ENCODE peak calls at places on chromosomes 12 and 14, in nine cellular contexts. R is pancreas, Q is fibroblast of lung, H is endodermal cell, I is IMR-90, W is hepatocyte, E is ascending aorta, S is cardiac muscle cell, F is AG04450. V is an unnamed sample.

GRCh38 chr12:85423947-85424346 is 143.9 kb downstream of the ALX1 start:
- DNase-seq in E (no peak), I (no peak), S (no peak), Q (no peak), F (no peak), R (no peak), W (no peak), H (no peak), V (peak)

GRCh38 chr12:13091831-13092230 is 11.6 kb downstream of the GSG1 start:
- DNase-seq in I (no peak), R (no peak), F (no peak), E (no peak), S (peak), H (no peak), Q (no peak), W (peak), V (no peak)

GRCh38 chr14:46322076-46322475 is 329.5 kb downstream of the RPL10L start:
- DNase-seq in H (peak), I (no peak), W (peak), F (no peak), S (no peak), R (no peak), Q (no peak), E (no peak), V (no peak)

GRCh38 chr12:69331846-69332684 is 16.1 kb upstream of the LYZ start:
- DNase-seq in F (no peak), S (no peak), E (no peak), H (peak), I (no peak), W (no peak), R (peak), Q (no peak), V (no peak)

GRCh38 chr12:132116709-132117557 is 27.2 kb downstream of the DDX51 start:
- DNase-seq in E (no peak), I (no peak), S (no peak), R (no peak), W (no peak), Q (no peak), H (peak), F (no peak), V (no peak)

GRCh38 chr12:132007041-132007440 is 57.3 kb downstream of the EP400 start:
- DNase-seq in R (no peak), Q (no peak), W (no peak), H (no peak), F (no peak), E (no peak), I (no peak), S (no peak), V (no peak)

GRCh38 chr14:30125322-30125944 is 197.8 kb upstream of the PRKD1 start:
- DNase-seq in S (no peak), I (no peak), F (no peak), R (no peak), Q (no peak), H (no peak), W (no peak), E (no peak), V (no peak)

GRCh38 chr12:96352161-96352835 is 47.9 kb downstream of the CDK17 start:
- DNase-seq in R (no peak), F (no peak), H (no peak), W (no peak), S (no peak), E (no peak), Q (no peak), I (no peak), V (no peak)

GRCh38 chr14:92660571-92660970 is 87.9 kb downstream of the LGMN start:
- DNase-seq in E (no peak), H (no peak), W (no peak), F (no peak), S (no peak), I (no peak), R (no peak), Q (no peak), V (no peak)

GRCh38 chr14:105473677-105474477 is 744 bp upstream of the CRIP2 start:
- DNase-seq in F (peak), S (peak), E (peak), I (peak), H (peak), R (peak), Q (peak), W (peak), V (no peak)

GRCh38 chr12:45969084-45969483 is 21.3 kb downstream of the SCAF11 start:
- DNase-seq in S (no peak), F (no peak), W (no peak), R (no peak), E (no peak), H (no peak), I (peak), Q (peak), V (no peak)

GRCh38 chr14:99579903-99580570 is 24.0 kb downstream of the CCDC85C start:
- DNase-seq in I (peak), H (peak), R (peak), W (peak), E (no peak), Q (no peak), S (no peak), F (no peak), V (peak)

GRCh38 chr12:132106921-132107320 is 37.2 kb downstream of the DDX51 start:
- DNase-seq in F (no peak), H (peak), R (no peak), E (no peak), W (no peak), S (no peak), Q (peak), I (peak), V (no peak)

GRCh38 chr12:8562310-8562709 is 21.6 kb upstream of the CLEC4E start:
- DNase-seq in H (peak), Q (no peak), E (no peak), W (no peak), R (no peak), I (no peak), F (no peak), S (no peak), V (no peak)

GRCh38 chr12:109864916-109865315 is 15.4 kb downstream of the GLTP start:
- DNase-seq in F (no peak), H (no peak), Q (no peak), E (no peak), R (no peak), W (no peak), I (no peak), S (no peak), V (no peak)

GRCh38 chr14:90276627-90277367 is 20.4 kb downstream of the PSMC1 start:
- DNase-seq in E (no peak), F (no peak), I (peak), H (peak), Q (no peak), W (no peak), S (peak), R (no peak), V (no peak)

DNA sequence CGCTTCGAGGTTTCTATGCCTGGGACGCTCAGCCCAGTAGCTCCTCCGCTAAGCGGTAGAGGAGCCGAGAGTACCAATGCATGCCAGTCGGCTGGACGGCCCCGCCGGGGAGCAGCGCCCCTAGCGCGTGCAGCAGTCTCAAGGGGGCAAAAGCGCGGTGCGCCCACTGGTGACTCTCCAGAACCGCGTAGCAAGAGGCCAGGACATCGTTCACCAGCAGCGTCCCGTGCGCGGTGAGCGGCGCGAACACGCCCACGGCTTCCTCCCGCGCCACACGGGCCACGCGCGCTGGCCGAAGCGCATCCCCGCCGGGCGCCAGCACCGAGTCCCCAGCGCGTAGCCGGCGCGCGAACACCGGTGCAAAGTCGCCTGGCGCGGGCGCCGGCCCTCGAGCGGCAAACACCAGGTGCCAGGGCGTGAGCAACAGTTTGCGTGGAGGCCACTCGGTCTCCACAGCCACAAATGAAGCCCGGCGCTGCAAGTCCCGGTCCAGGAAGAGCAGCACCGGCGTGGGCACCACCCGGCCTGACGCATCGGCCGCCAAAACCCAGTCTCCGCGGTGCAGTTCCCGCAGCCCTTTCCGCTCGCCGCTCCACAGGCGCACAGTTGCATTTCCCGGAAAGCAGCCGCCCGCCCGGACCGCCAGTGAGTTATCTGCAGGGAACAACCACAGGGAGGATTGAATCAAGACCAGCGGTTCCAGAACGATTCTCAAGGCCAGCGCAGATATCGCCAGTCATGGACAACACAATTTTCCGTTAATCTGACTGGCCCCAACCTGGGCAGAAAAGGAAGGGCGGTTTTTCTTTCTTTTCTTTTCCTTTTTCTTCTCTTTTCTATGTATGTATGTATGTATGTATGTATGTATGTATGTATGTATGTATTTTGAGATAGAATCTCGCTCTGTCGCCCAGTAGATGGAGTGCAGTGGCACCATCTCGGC is 4.5 kb downstream of the DHH start:
- DNase-seq in Q (peak), R (peak), I (peak), S (peak), H (peak), W (peak), E (no peak), F (no peak), V (peak)
- TF ChIP-seq CTCF in Q (peak), R (no peak), I (peak), S (peak), H (peak), W (peak), E (peak), F (peak), V (peak)

DNA sequence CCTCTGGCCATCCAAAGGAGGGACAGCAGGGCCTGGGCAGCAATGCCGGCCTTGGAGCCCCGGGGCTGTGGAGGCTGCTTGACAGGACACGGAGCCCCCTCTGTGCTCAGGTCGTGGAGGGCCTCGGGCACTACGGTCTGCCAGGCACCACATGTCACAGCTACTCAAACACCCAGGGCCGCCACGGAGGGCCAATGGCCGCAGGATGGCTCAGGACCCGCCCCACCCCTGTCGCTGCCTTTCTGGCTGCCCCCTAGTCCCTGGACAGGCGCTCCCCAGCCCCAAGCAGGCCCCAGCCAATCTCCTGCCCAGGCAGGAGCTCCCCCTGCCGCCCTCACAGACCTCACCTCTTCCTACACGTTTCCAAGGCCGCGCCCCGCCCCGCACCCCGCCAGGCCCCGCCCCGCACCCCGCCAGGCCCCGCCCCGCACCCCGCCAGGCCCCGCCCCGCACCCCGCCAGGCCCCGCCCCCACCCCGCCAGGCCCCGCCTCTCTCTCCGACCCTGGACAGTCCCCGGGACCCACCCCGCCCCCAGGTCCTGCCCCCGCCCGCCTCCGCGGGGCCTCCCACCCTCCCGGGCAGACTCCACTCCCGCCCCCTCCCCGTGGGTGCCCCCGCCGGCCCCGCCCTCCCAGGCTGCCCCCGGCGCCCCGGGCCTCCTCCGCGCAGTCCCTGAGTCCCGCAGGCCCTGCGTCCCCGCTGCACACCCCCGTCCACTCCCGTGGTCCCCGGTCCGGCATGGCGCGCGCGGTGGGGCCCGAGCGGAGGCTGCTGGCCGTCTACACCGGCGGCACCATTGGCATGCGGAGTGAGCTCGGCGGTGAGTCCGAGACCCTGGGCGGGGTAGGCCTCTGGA is at the start of gene ASPG:
- DNase-seq in H (peak), I (no peak), Q (no peak), W (peak), R (peak), F (no peak), S (peak), E (no peak), V (peak)
- H3K27ac ChIP-seq in H (no peak), I (no peak), Q (no peak), W (no peak), R (no peak), F (no peak), S (peak), E (no peak), V (no peak)

GRCh38 chr12:28459481-28459880 is 269.2 kb downstream of the CCDC91 start:
- DNase-seq in E (no peak), W (no peak), I (no peak), H (no peak), F (no peak), Q (no peak), R (no peak), S (no peak), V (no peak)

GRCh38 chr12:28457785-28458184 is 267.5 kb downstream of the CCDC91 start:
- DNase-seq in Q (no peak), R (no peak), S (no peak), H (no peak), W (no peak), I (no peak), F (no peak), E (no peak), V (no peak)

GRCh38 chr12:28460420-28461130 is 270.3 kb downstream of the CCDC91 start:
- DNase-seq in F (no peak), S (no peak), Q (no peak), W (no peak), R (no peak), H (no peak), I (no peak), E (no peak), V (no peak)

GRCh38 chr12:28463396-28463795 is 273.1 kb downstream of the CCDC91 start:
- DNase-seq in Q (no peak), S (no peak), W (no peak), F (no peak), H (no peak), E (no peak), R (no peak), I (no peak), V (no peak)
- TF ChIP-seq CTCF in Q (no peak), S (no peak), W (no peak), F (no peak), H (no peak), E (no peak), R (no peak), I (no peak), V (no peak)

GRCh38 chr12:81461163-81461562 is 298.0 kb downstream of the PPFIA2 start:
- DNase-seq in S (no peak), F (no peak), I (no peak), R (no peak), Q (no peak), E (no peak), H (no peak), W (no peak), V (no peak)
- H3K27ac ChIP-seq in S (no peak), F (no peak), I (no peak), R (no peak), Q (no peak), E (no peak), H (no peak), W (no peak), V (no peak)

GRCh38 chr12:65926119-65927004 is 102.1 kb downstream of the HMGA2 start:
- DNase-seq in R (no peak), S (no peak), E (no peak), I (no peak), H (peak), Q (no peak), W (peak), F (no peak), V (no peak)

GRCh38 chr12:65922077-65922476 is 97.8 kb downstream of the HMGA2 start:
- DNase-seq in W (no peak), R (no peak), F (no peak), E (no peak), I (no peak), H (no peak), Q (no peak), S (no peak), V (no peak)

GRCh38 chr12:65918057-65918456 is 93.8 kb downstream of the HMGA2 start:
- DNase-seq in R (no peak), Q (no peak), F (no peak), E (no peak), I (no peak), H (no peak), S (no peak), W (no peak), V (no peak)

GRCh38 chr12:65925626-65926025 is 101.3 kb downstream of the HMGA2 start:
- DNase-seq in F (no peak), I (no peak), H (no peak), R (no peak), E (no peak), W (no peak), Q (no peak), S (no peak), V (no peak)

GRCh38 chr12:65923228-65923627 is 98.9 kb downstream of the HMGA2 start:
- DNase-seq in Q (no peak), E (no peak), W (no peak), H (no peak), I (no peak), F (no peak), R (no peak), S (no peak), V (peak)
- TF ChIP-seq CTCF in Q (no peak), E (no peak), W (no peak), H (peak), I (peak), F (peak), R (no peak), S (no peak), V (peak)

DNA sequence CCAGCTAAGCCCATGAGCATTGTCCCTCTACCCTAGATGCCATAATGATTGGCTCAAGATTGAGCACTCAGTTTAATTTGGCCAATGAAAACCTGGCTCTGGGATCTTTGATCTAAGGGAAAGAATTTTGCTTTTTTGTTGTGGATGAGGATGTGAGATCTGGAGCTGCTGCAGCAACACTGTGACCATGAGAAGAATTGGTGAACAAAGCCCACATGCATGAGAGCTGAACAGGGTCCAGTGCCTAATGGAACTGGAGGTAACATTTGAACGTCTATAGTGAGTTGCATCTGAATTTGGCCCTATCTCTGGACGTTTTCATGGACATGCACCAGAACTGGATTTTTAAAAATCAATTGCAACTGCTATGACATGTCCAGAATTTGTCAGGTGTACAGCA is 338.6 kb downstream of the AACS start:
- DNase-seq in I (no peak), W (no peak), H (no peak), R (no peak), E (no peak), F (no peak), S (no peak), Q (no peak), V (no peak)
- H3K27ac ChIP-seq in I (no peak), W (no peak), H (no peak), R (no peak), E (no peak), F (no peak), S (no peak), Q (no peak), V (no peak)

GRCh38 chr12:104761091-104761490 is 197.0 kb downstream of the SLC41A2 start:
- DNase-seq in Q (no peak), S (no peak), R (no peak), I (no peak), W (no peak), F (no peak), H (peak), E (no peak), V (no peak)
- TF ChIP-seq CTCF in Q (peak), S (no peak), R (no peak), I (no peak), W (no peak), F (peak), H (peak), E (no peak), V (no peak)

GRCh38 chr14:68969278-68969677 is 9.8 kb downstream of the ACTN1 start:
- DNase-seq in F (no peak), H (peak), S (no peak), R (no peak), E (no peak), I (no peak), Q (no peak), W (no peak), V (no peak)
- H3K27ac ChIP-seq in F (peak), H (no peak), S (peak), R (no peak), E (peak), I (peak), Q (no peak), W (peak), V (no peak)